ENCODE peak calls at places on chromosomes 6 and 20, in six cellular contexts. U is upper lobe of right lung, P is NB4, R is stomach, J is MCF 10A, M is fibroblast of lung. F is an unnamed sample.
A peak's percentile ranks its signal among the peaks of the same experiment; 100 is the strongest.

GRCh38 chr20:34215711-34216381 is 25.4 kb upstream of the ASIP start:
- DNase-seq in R (peak; percentile 88), U (peak; percentile 95), M (peak; percentile 71), P (peak; percentile 82), J (peak; percentile 69), F (no peak)

GRCh38 chr20:62141397-62142251 is 1.6 kb downstream of the PSMA7 start:
- DNase-seq in R (no peak), U (no peak), M (peak; percentile 46), J (peak; percentile 42), P (peak; percentile 55), F (no peak)

GRCh38 chr6:5401845-5402738 is 140.8 kb downstream of the FARS2 start:
- DNase-seq in P (peak; percentile 49), J (peak; percentile 16), R (no peak), U (no peak), M (peak; percentile 58), F (no peak)

GRCh38 chr20:46305331-46305972 is 2.8 kb downstream of the CDH22 start:
- DNase-seq in U (no peak), J (no peak), P (no peak), R (peak; percentile 80), M (no peak), F (no peak)

GRCh38 chr20:6489361-6490154 is 277.9 kb upstream of the BMP2 start:
- DNase-seq in R (no peak), J (peak; percentile 91), U (no peak), P (peak; percentile 99), M (peak; percentile 89), F (no peak)

GRCh38 chr20:43904778-43905177 is 9.9 kb upstream of the TOX2 start:
- DNase-seq in R (no peak), M (no peak), P (no peak), J (no peak), U (no peak), F (no peak)

GRCh38 chr20:47004179-47004578 is 109.5 kb downstream of the EYA2 start:
- DNase-seq in U (no peak), J (no peak), R (no peak), P (no peak), M (no peak), F (no peak)

GRCh38 chr6:146433881-146434741 is 109.5 kb upstream of the RAB32 start:
- DNase-seq in R (no peak), J (no peak), U (peak; percentile 65), M (peak; percentile 8), P (no peak), F (no peak)

GRCh38 chr6:142558785-142559184 is 257.0 kb downstream of the ADGRG6 start:
- DNase-seq in U (no peak), R (no peak), P (no peak), J (no peak), M (no peak), F (no peak)

GRCh38 chr6:17485946-17486345 is 92.6 kb downstream of the CAP2 start:
- DNase-seq in R (no peak), J (no peak), P (no peak), U (no peak), M (no peak), F (no peak)

GRCh38 chr20:57919059-57919458 is 209.2 kb upstream of the PMEPA1 start:
- DNase-seq in U (peak; percentile 18), P (no peak), R (no peak), J (no peak), M (no peak), F (no peak)

GRCh38 chr6:163675611-163676010 is 261.1 kb downstream of the QKI start:
- DNase-seq in R (no peak), P (no peak), U (no peak), J (no peak), M (no peak), F (no peak)

DNA sequence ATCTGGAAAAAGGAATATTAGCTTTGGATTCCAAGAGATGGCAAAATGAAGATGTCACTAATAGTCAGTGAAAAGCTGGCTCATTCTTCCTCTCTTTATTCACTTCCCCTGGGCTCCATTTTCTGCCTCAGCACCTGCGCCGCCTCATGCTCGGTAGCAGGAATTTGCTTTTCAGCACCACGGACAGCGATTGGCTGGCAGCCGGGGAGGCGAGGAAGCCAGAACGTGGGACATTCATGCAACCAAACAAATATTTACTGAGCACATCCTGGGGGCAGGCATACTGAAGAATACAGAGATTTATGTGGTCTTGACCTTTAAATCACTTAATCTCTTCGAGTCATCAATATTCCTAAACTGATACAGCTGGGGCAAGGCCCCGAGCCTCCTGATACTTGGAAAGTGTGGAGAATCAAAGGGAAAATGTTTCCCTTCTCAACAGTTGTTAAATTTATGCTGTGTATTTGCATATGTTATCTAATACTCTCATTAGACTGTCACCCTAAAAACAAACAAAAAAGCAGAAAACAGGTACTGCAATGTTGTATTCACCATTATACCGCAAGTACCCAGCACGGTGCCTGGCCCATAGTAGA is 12.1 kb upstream of the PDYN start:
- DNase-seq in J (peak; percentile 63), P (peak; percentile 79), R (peak; percentile 62), U (peak; percentile 78), M (peak; percentile 50), F (no peak)
- TF ChIP-seq CTCF in J (no peak), P (no peak), R (no peak), U (no peak), M (no peak), F (no peak)

GRCh38 chr6:152748843-152749242 is 1.8 kb upstream of the VIP start:
- DNase-seq in J (peak; percentile 31), M (peak; percentile 22), P (peak; percentile 27), R (no peak), U (no peak), F (no peak)
- TF ChIP-seq CTCF in J (peak; percentile 41), M (no peak), P (no peak), R (no peak), U (no peak), F (peak; percentile 39)

DNA sequence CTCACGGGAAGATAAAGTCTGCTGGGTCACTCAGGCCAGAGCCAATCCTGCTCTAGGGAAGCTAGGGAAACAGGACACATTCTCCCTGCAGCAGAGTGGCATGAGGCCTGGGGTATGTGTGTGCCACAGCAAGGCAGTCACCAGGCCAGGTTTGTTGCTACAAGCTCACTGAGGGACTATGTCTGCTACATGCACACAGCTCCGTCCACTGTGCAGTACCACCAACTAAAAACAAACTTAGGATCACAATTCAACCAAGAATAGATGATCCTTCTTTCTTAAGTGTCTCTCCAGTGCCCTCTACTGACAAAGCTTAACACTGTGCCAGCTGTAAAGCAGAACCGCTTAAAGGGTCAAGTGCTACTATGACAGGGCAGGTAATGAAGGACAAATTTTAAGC is 192.5 kb downstream of the PTPRK start:
- DNase-seq in J (peak; percentile 38), R (no peak), P (peak; percentile 66), U (no peak), M (peak; percentile 53), F (no peak)
- TF ChIP-seq CTCF in J (peak; percentile 24), R (peak; percentile 23), P (peak; percentile 85), U (peak; percentile 53), M (peak; percentile 53), F (peak; percentile 65)

GRCh38 chr20:31577194-31577593 is 27.9 kb upstream of the ID1 start:
- DNase-seq in M (no peak), R (no peak), J (no peak), U (no peak), P (no peak), F (peak; percentile 9)

GRCh38 chr20:31580706-31581105 is 24.4 kb upstream of the ID1 start:
- DNase-seq in P (no peak), U (no peak), J (no peak), R (no peak), M (no peak), F (no peak)

GRCh38 chr20:31576751-31577150 is 28.3 kb upstream of the ID1 start:
- DNase-seq in U (no peak), P (no peak), J (no peak), R (no peak), M (no peak), F (no peak)

GRCh38 chr20:31579245-31579644 is 25.8 kb upstream of the ID1 start:
- DNase-seq in P (no peak), R (no peak), M (no peak), U (no peak), J (no peak), F (peak; percentile 4)

GRCh38 chr20:31578448-31579138 is 26.5 kb upstream of the ID1 start:
- DNase-seq in R (no peak), P (no peak), U (no peak), J (no peak), M (no peak), F (no peak)
- TF ChIP-seq CTCF in R (no peak), P (no peak), U (no peak), J (no peak), M (no peak), F (no peak)

DNA sequence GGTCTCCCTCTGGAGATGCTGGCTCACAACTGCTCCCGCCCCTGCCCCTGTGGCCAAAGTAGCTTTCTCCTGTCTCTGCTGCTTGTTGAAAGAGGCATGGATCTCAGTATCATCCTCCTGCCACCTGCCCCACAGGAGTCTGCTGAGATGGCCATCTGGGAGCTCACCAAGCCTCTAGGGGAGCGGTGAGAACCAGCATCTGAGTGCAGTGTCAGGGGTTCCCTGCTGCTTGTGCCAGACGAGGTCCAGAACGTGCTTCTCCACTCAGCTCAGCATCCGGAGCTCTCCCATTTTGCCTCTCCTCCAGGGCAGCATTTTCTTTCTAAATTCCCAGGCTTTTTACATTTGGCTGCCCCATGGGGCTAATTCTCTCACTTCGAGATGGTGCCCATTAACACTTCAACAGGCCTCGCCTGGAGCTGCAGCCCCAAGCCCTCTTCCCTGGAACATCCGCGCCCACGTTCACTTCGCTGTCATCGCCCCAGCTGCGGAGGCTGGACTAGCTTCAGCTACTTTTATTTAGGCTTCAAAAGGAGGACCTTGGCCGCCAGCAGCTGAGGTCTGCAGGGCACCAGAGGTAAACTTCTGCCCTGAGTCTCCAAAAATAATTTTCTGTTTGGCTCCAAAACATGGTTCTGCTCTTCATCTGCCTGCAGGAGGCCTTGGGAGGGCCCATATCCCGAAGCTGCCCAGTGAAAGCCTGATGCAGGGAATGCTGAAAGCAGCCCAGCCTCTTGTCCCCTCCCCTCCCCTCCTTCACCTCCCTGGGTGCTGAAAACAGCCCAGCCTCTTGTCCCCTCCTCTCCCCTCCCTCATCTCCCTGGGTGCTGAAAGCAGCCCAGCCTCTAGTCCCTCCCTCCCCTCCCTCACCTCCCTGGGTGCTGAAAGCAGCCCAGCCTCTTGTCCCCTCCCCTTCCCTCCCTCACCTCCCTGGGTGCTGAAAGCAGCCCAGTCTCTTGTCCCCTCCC is 25.2 kb upstream of the MLN start:
- DNase-seq in R (no peak), J (no peak), P (no peak), M (no peak), U (no peak), F (no peak)
- TF ChIP-seq CTCF in R (no peak), J (no peak), P (no peak), M (no peak), U (no peak), F (no peak)

GRCh38 chr6:30259140-30260035 is 46.2 kb upstream of the TRIM26 start:
- DNase-seq in J (peak; percentile 82), M (peak; percentile 67), U (peak; percentile 85), P (no peak), R (peak; percentile 70), F (peak; percentile 61)
- TF ChIP-seq CTCF in J (peak; percentile 31), M (peak; percentile 41), U (peak; percentile 38), P (no peak), R (no peak), F (no peak)